ENCODE peak calls at places on chromosome 9, in nine cellular contexts. R, U, N, W, V, Y, K, C and G are unnamed samples.

GRCh38 chr9:91151014-91151740 is 210.5 kb downstream of the AUH start:
- DNase-seq in W (no peak), K (no peak), N (peak; percentile 97), R (no peak), C (no peak), U (no peak), Y (no peak), V (peak; percentile 79), G (no peak)

GRCh38 chr9:72428329-72428728 is 63.3 kb upstream of the ZFAND5 start:
- DNase-seq in W (no peak), U (no peak), N (no peak), V (peak; percentile 71), C (no peak), K (no peak), R (no peak), Y (no peak), G (no peak)

GRCh38 chr9:124723352-124723751 is 47.8 kb downstream of the NR6A1 start:
- DNase-seq in K (no peak), N (no peak), W (no peak), C (no peak), U (no peak), V (no peak), R (no peak), Y (no peak), G (no peak)

GRCh38 chr9:85004818-85005413 is 335.4 kb downstream of the NTRK2 start:
- DNase-seq in V (peak; percentile 7), U (no peak), R (peak; percentile 5), K (no peak), N (no peak), Y (no peak), W (no peak), C (no peak), G (no peak)

GRCh38 chr9:98597372-98597771 is 111.4 kb downstream of the GABBR2 start:
- DNase-seq in R (no peak), K (no peak), N (no peak), C (no peak), Y (no peak), U (no peak), W (no peak), V (no peak), G (no peak)

GRCh38 chr9:86730165-86730928 is 217.0 kb downstream of the GAS1 start:
- DNase-seq in V (peak; percentile 35), U (no peak), Y (no peak), C (no peak), W (no peak), R (no peak), N (no peak), K (no peak), G (no peak)

GRCh38 chr9:100322954-100323536 is 29.7 kb downstream of the TEX10 start:
- DNase-seq in C (peak; percentile 55), N (peak; percentile 59), U (peak; percentile 53), R (peak; percentile 70), Y (peak; percentile 10), V (peak; percentile 58), W (peak; percentile 44), K (peak; percentile 27), G (peak; percentile 45)

GRCh38 chr9:15271403-15271802 is 35.6 kb downstream of the TTC39B start:
- DNase-seq in R (no peak), C (no peak), V (no peak), W (no peak), U (no peak), K (no peak), N (no peak), Y (no peak), G (no peak)

GRCh38 chr9:114666841-114667240 is 9.2 kb upstream of the TEX53 start:
- DNase-seq in W (no peak), N (no peak), Y (no peak), K (no peak), U (no peak), V (no peak), R (no peak), C (no peak), G (no peak)

DNA sequence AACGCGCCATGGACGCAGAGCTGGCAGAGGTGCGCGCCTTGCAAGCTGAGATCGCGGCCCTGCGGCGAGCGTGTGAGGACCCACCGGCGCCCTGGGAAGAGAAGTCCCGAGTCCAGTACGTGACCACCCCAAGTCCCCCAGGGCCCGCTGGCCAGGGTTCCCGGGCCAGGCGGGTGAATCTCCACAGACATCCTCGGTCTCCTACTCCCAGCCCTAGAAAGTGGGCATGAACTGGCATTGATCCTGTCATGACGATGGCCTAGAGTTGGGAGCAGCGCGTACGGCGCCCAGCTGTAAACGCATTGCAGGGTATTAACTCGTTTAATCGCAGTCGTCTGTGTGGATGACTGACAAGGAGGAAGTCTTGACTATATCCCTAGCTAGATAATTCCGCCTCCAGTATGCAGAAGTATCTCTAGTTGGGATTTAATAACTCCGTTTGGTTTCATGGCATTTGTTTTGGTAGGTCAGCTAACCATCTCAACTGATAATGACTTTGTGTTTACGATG is 293 bp downstream of the CENPP start:
- DNase-seq in W (peak; percentile 22), K (no peak), U (no peak), Y (no peak), N (peak; percentile 33), C (peak; percentile 50), R (no peak), V (no peak), G (no peak)
- TF ChIP-seq EZH2phosphoT487 in W (no peak), K (no peak), U (no peak), Y (no peak), N (no peak), C (no peak), R (no peak), V (no peak), G (no peak)

DNA sequence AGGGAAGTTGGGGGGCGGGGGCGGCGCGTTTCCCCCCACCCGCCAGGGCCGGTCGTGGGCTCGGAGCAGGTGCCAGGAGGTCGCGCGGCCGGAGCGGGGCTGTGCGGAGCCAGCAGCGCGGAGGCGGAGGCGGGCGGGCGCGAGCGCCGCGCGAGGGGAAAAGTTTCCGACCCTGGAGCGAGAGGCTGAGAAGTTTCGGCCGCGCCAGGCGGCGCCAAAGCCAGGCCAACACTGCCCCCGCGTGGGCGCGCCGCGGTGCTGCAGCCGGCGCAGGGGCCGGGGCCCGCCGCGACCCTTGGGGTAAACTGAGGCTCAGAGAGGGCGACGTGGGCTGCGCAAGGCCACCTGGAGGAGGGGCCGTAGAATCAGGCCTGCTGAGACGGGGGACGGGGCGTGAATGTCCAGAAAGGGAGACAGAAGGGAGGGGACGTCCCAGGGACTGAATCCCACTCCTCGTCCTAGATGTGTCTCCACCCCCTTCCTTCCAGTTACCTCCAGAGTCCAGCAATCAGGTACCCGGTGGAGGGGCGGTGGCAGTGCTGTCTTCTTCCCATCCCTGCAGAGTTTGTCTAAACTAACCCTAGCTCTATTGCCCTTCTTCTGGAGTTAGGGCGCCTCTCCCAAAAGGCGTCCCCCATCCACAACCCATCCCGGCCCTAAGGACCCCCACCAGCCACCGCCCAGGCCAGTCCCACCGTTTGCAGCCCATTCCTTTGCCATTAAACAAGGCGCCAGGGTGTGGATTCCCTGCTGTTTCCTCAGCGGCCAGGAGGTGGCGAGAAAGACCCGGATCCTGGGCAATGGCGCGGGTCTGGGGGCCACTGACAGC is 10.2 kb downstream of the C9orf50 start:
- DNase-seq in U (peak; percentile 91), N (peak; percentile 72), R (peak; percentile 92), V (peak; percentile 91), C (peak; percentile 80), W (peak; percentile 67), Y (no peak), K (peak; percentile 91), G (peak; percentile 91)
- H2AFZ ChIP-seq in U (peak overlapping the region; percentile 89), N (peak overlapping the region; percentile 69), R (peak overlapping the region; percentile 94), V (peak overlapping the region; percentile 57), C (peak overlapping the region; percentile 88), W (peak overlapping the region; percentile 79), Y (no peak overlapping the region), K (peak overlapping the region; percentile 96), G (no peak overlapping the region)

DNA sequence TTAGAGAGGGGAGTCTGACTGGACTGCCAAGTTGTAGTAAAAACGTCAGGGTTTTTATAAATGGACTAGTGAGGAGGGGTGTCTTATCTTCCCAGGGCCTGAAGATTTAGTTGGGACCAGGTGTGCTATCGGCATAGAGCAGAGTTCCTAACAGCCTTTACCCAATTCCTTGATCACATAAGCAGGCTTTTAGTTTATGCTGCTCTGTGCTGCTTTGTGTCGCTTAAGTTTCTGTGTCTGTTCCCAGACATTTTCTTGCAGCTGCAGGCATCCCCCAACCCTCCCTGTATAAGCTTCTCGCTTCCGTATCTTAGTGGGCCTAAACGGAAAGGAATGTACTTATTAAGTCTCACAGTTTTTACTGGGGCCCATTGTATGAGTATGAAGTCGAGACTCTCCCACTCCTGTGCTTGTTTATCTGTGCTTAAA is 2.6 kb upstream of the SMC5 start:
- DNase-seq in W (peak; percentile 79), R (no peak), C (no peak), V (peak; percentile 79), K (no peak), U (peak; percentile 74), Y (no peak), N (no peak), G (peak; percentile 22)
- H3K4me3 ChIP-seq in W (peak overlapping the region; percentile 97), R (no peak overlapping the region), C (no peak overlapping the region), V (peak overlapping the region; percentile 92), K (peak overlapping the region; percentile 46), U (peak overlapping the region; percentile 4), Y (no peak overlapping the region), N (no peak overlapping the region), G (no peak overlapping the region)

DNA sequence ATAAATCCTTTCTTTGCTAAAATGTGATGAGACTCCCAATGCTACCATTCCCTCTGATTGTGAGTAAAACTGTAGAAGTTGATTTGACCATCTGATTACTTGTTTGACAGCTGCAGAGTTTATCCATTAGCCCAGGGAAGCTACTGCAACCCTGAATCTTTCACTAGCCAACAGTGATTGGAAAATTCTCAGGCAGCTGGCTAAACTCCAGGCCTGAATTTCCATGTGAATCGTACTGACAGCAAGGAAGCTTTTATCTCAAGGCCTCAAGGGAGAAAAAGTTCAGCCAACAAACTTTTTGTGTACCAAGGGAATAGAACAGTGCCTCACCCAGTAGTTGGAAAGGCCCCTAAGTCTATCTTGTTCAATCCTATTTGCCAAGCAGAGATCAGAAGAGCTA is 246.7 kb upstream of the TRPM3 start:
- DNase-seq in V (no peak), Y (no peak), C (no peak), W (no peak), R (peak; percentile 43), U (no peak), K (no peak), N (no peak), G (peak; percentile 31)
- TF ChIP-seq EZH2phosphoT487 in V (no peak), Y (no peak), C (no peak), W (no peak), R (no peak), U (no peak), K (no peak), N (no peak), G (no peak)